ENCODE peak calls at places on chromosomes 7 and 10, in ten cellular contexts. Z, B, P, F, T, A, L, U, J and E are unnamed samples.
A peak's percentile ranks its signal among the peaks of the same experiment; 100 is the strongest.

GRCh38 chr7:128035712-128036111 is 4.5 kb upstream of the LRRC4 start:
- DNase-seq in B (no peak), Z (no peak), P (no peak), U (peak; percentile 74), J (no peak), F (no peak), L (no peak), T (no peak), A (no peak), E (no peak)

GRCh38 chr7:25216837-25217236 is 11.4 kb downstream of the NPVF start:
- DNase-seq in P (no peak), J (no peak), B (peak; percentile 20), F (no peak), L (no peak), T (peak; percentile 72), U (peak; percentile 48), Z (no peak), A (no peak), E (no peak)

GRCh38 chr10:44006826-44007225 is 358.1 kb upstream of the ZNF32 start:
- DNase-seq in F (no peak), T (no peak), L (no peak), A (no peak), J (no peak), B (no peak), P (no peak), Z (no peak), U (no peak), E (no peak)

GRCh38 chr7:40015790-40016296 is 65.8 kb downstream of the CDK13 start:
- DNase-seq in A (no peak), U (peak; percentile 41), Z (no peak), B (peak; percentile 39), J (no peak), T (peak; percentile 5), L (no peak), F (no peak), P (no peak), E (no peak)

GRCh38 chr10:63553473-63553872 is 32.3 kb downstream of the REEP3 start:
- DNase-seq in T (no peak), Z (no peak), J (no peak), L (no peak), U (no peak), F (no peak), B (no peak), A (no peak), P (no peak), E (no peak)

GRCh38 chr7:149278396-149278795 is 16.4 kb downstream of the ZNF783 start:
- DNase-seq in U (no peak), P (no peak), B (no peak), F (no peak), L (no peak), T (no peak), Z (no peak), J (no peak), A (no peak), E (no peak)

GRCh38 chr7:102284891-102285540 is 1.7 kb upstream of the SH2B2 start:
- DNase-seq in B (no peak), J (peak; percentile 93), T (no peak), U (peak; percentile 64), A (peak; percentile 70), F (no peak), P (no peak), L (no peak), Z (no peak), E (no peak)

GRCh38 chr10:130028465-130028819 is 64.4 kb upstream of the EBF3 start:
- DNase-seq in F (no peak), T (no peak), B (no peak), A (no peak), U (no peak), L (no peak), Z (no peak), P (no peak), J (peak; percentile 70), E (no peak)

GRCh38 chr10:2928219-2928840 is 139.0 kb upstream of the PFKP start:
- DNase-seq in T (peak; percentile 82), Z (peak; percentile 21), L (peak; percentile 45), U (peak; percentile 84), A (peak; percentile 59), J (no peak), F (peak; percentile 72), P (peak; percentile 13), B (peak; percentile 32), E (no peak)

GRCh38 chr7:26664735-26665420 is 199.5 kb downstream of the SKAP2 start:
- DNase-seq in A (no peak), J (peak; percentile 59), B (peak; percentile 44), F (no peak), U (no peak), P (no peak), Z (no peak), T (peak; percentile 13), L (peak; percentile 27), E (no peak)

GRCh38 chr7:47327698-47328391 is 254.1 kb downstream of the TNS3 start:
- DNase-seq in P (no peak), F (peak; percentile 75), T (peak; percentile 92), Z (peak; percentile 86), L (no peak), A (peak; percentile 94), J (no peak), B (peak; percentile 62), U (peak; percentile 62), E (peak; percentile 56)
- TF ChIP-seq CTCF in P (no peak), F (no peak), T (no peak), Z (no peak), L (no peak), A (no peak), J (no peak), B (no peak), U (no peak), E (no peak)

GRCh38 chr7:64634406-64635062 is 31.4 kb upstream of the ZNF107 start:
- DNase-seq in A (no peak), U (no peak), L (no peak), Z (no peak), J (no peak), P (no peak), F (no peak), T (no peak), B (no peak), E (no peak)

GRCh38 chr7:64632029-64632428 is 33.9 kb upstream of the ZNF107 start:
- DNase-seq in P (no peak), J (no peak), U (no peak), B (no peak), A (no peak), T (no peak), Z (no peak), F (no peak), L (no peak), E (no peak)

GRCh38 chr7:64630496-64630895 is 35.4 kb upstream of the ZNF107 start:
- DNase-seq in B (no peak), A (no peak), P (no peak), L (no peak), Z (no peak), U (peak; percentile 47), J (no peak), T (no peak), F (no peak), E (no peak)

GRCh38 chr7:64636386-64636785 is 29.5 kb upstream of the ZNF107 start:
- DNase-seq in J (no peak), B (no peak), F (no peak), T (no peak), P (no peak), Z (no peak), U (peak; percentile 13), L (no peak), A (no peak), E (no peak)

GRCh38 chr7:64633401-64633800 is 32.5 kb upstream of the ZNF107 start:
- DNase-seq in J (no peak), L (no peak), P (no peak), U (no peak), B (no peak), T (no peak), F (no peak), A (no peak), Z (no peak), E (no peak)
- H3K9me3 ChIP-seq in J (no peaks in the 10 kb centered on the region), L (no peaks in the 10 kb centered on the region), P (no peaks in the 10 kb centered on the region), U (no peaks in the 10 kb centered on the region), B (peaks cover 11% of the 10 kb centered on the region), T (no peaks in the 10 kb centered on the region), F (no peaks in the 10 kb centered on the region), A (no peaks in the 10 kb centered on the region), Z (no peaks in the 10 kb centered on the region), E (no peaks in the 10 kb centered on the region)

GRCh38 chr7:124035706-124036105 is 2.8 kb upstream of the TMEM229A start:
- DNase-seq in U (no peak), A (no peak), B (no peak), T (no peak), Z (no peak), L (no peak), J (no peak), F (no peak), P (no peak), E (no peak)

GRCh38 chr7:124034754-124035100 is 1.9 kb upstream of the TMEM229A start:
- DNase-seq in Z (no peak), L (no peak), J (no peak), P (no peak), F (no peak), T (no peak), U (no peak), B (no peak), A (no peak), E (no peak)

GRCh38 chr7:124033093-124033806 is 383 bp upstream of the TMEM229A start:
- DNase-seq in U (peak; percentile 85), F (peak; percentile 57), A (peak; percentile 22), J (no peak), Z (no peak), L (no peak), T (peak; percentile 37), P (no peak), B (no peak), E (no peak)

GRCh38 chr7:124032369-124033092 is at the start of gene TMEM229A:
- DNase-seq in A (peak; percentile 15), Z (no peak), U (peak; percentile 88), P (no peak), F (peak; percentile 70), T (peak; percentile 84), B (peak; percentile 35), J (peak; percentile 73), L (no peak), E (no peak)

GRCh38 chr7:124033807-124034753 is 1.2 kb upstream of the TMEM229A start:
- DNase-seq in J (no peak), U (peak; percentile 55), A (no peak), Z (no peak), B (no peak), F (no peak), P (no peak), T (no peak), L (no peak), E (no peak)
- H3K27me3 ChIP-seq in J (peaks cover 32% of the 10 kb centered on the region), U (peaks cover 43% of the 10 kb centered on the region), A (peaks cover 51% of the 10 kb centered on the region), Z (peaks cover 3% of the 10 kb centered on the region), B (peaks cover 36% of the 10 kb centered on the region), F (no peaks in the 10 kb centered on the region), P (peaks cover 38% of the 10 kb centered on the region), T (peaks cover 35% of the 10 kb centered on the region), L (peaks cover 8% of the 10 kb centered on the region), E (no peaks in the 10 kb centered on the region)

DNA sequence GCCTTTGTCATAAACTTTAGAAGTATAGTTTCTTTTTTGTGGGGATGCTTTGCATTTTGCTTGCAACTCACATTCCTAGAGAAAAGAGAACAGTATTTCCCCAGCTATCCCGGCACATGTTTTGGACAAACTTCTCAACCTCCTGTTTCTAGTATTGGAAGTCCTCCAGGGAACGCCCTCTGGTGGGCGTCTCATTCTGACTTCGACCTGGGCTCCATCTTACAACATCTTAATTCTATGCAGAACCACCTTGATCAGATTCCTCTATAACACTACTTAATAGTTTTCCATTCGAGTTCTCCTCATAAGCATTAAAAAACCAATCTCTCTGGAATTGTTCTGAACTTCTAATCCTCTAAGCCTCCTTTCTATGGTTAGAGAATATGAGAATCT is 139.5 kb upstream of the FZD8 start:
- DNase-seq in U (peak; percentile 9), B (no peak), P (no peak), L (no peak), Z (no peak), T (peak; percentile 40), J (no peak), A (no peak), F (no peak), E (no peak)
- TF ChIP-seq CTCF in U (peak; percentile 30), B (peak; percentile 1), P (peak; percentile 14), L (no peak), Z (no peak), T (peak; percentile 28), J (peak; percentile 13), A (peak; percentile 30), F (peak; percentile 9), E (no peak)